ENCODE peak calls at places on chromosomes 2 and 18, in six cellular contexts. Q is NCI-H1436, T is skeletal muscle cell, H is spleen, I is C1 segment of cervical spinal cord, C is MG63. Z is an unnamed sample.
A peak's percentile ranks its signal among the peaks of the same experiment; 100 is the strongest.

GRCh38 chr2:5723791-5724735 is 31.9 kb downstream of the SOX11 start:
- DNase-seq in Q (no peak), C (no peak), H (no peak), T (no peak), I (no peak), Z (no peak)

GRCh38 chr18:23037646-23038045 is 97.6 kb upstream of the CABLES1 start:
- DNase-seq in Q (no peak), I (no peak), C (no peak), T (no peak), H (no peak), Z (no peak)

GRCh38 chr2:99680946-99681345 is 191.1 kb upstream of the REV1 start:
- DNase-seq in I (no peak), Q (no peak), T (peak; percentile 81), H (no peak), C (no peak), Z (no peak)

GRCh38 chr2:30305235-30305634 is 73.9 kb downstream of the LBH start:
- DNase-seq in C (peak; percentile 39), H (no peak), T (no peak), Q (no peak), I (no peak), Z (no peak)

GRCh38 chr18:34809697-34810096 is 99.6 kb downstream of the DTNA start:
- DNase-seq in T (peak; percentile 12), Q (no peak), C (peak; percentile 15), I (peak; percentile 41), H (no peak), Z (peak; percentile 82)

GRCh38 chr2:233082934-233083755 is 23.0 kb downstream of the INPP5D start:
- DNase-seq in T (no peak), I (no peak), Q (no peak), C (no peak), H (no peak), Z (peak; percentile 43)

GRCh38 chr2:43199492-43200481 is 26.6 kb downstream of the ZFP36L2 start:
- DNase-seq in H (no peak), T (no peak), C (no peak), Q (no peak), I (no peak), Z (no peak)

GRCh38 chr18:31716362-31716761 is 32.0 kb upstream of the B4GALT6 start:
- DNase-seq in I (no peak), C (no peak), H (no peak), T (no peak), Q (no peak), Z (no peak)

GRCh38 chr18:27213123-27213717 is 28.1 kb upstream of the CHST9 start:
- DNase-seq in T (no peak), C (no peak), I (no peak), H (no peak), Q (no peak), Z (no peak)